ENCODE peak calls at places on chromosomes 5 and 9, in six cellular contexts. U is Calu3, I is PC-3, N is HL-60, W is GM20000, E is B cell. A is an unnamed sample.

GRCh38 chr9:81578606-81579005 is 110.7 kb downstream of the TLE1 start:
- DNase-seq in U (no peak), W (no peak), I (no peak), N (no peak), E (no peak), A (no peak)

GRCh38 chr9:134381671-134382505 is 55.6 kb downstream of the RXRA start:
- DNase-seq in W (peak; percentile 78), I (no peak), U (no peak), N (no peak), E (no peak), A (no peak)

GRCh38 chr5:95050708-95051107 is 234.2 kb downstream of the MCTP1 start:
- DNase-seq in W (no peak), E (no peak), I (no peak), U (no peak), N (no peak), A (no peak)

GRCh38 chr5:77374686-77375085 is 117.4 kb downstream of the WDR41 start:
- DNase-seq in N (no peak), I (no peak), E (no peak), U (no peak), W (no peak), A (no peak)

GRCh38 chr9:100197553-100197952 is 98.5 kb downstream of the INVS start:
- DNase-seq in E (no peak), U (no peak), I (no peak), N (no peak), W (no peak), A (no peak)

GRCh38 chr5:79011219-79011836 is 26.2 kb upstream of the ARSB start:
- DNase-seq in U (no peak), W (no peak), N (no peak), E (no peak), I (no peak), A (no peak)

GRCh38 chr9:86246752-86247161 is 12.7 kb downstream of the C9orf153 start:
- DNase-seq in N (no peak), U (no peak), W (peak; percentile 61), I (no peak), E (no peak), A (no peak)

GRCh38 chr9:91515074-91515687 is 91.5 kb upstream of the NFIL3 start:
- DNase-seq in W (peak; percentile 46), I (peak; percentile 11), E (no peak), U (peak; percentile 19), N (no peak), A (no peak)

GRCh38 chr9:111648066-111648465 is 13.3 kb upstream of the GNG10 start:
- DNase-seq in E (no peak), N (no peak), I (no peak), U (no peak), W (no peak), A (no peak)

GRCh38 chr5:173472164-173472563 is 143.9 kb upstream of the STC2 start:
- DNase-seq in I (peak; percentile 99), N (no peak), E (no peak), W (no peak), U (peak; percentile 66), A (no peak)

DNA sequence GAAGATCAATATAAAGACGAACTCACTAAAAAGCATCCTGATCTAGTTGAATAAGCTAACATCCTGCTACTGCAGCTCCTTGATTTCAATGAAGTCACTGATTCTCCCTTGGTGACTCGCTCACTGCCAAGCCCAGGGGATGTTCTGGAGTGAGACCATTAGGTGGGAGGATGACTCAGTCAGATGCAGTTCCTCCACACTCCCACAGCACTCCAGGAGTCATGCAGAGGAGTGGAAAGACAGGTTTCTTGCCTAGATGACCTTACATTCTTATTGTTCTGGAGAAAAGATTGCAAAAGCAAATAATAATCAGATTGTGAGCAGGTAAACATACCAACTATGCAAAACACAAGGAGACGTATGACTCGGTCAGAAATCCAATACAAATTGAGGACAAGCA is 15.3 kb downstream of the GCNT4 start:
- DNase-seq in I (peak; percentile 95), W (no peak), E (no peak), N (no peak), U (peak; percentile 90), A (no peak)
- TF ChIP-seq CTCF in I (no peak), W (no peak), E (no peak), N (no peak), U (no peak), A (no peak)

GRCh38 chr5:142059304-142059940 is 46.6 kb upstream of the GNPDA1 start:
- DNase-seq in I (peak; percentile 48), N (no peak), E (no peak), W (no peak), U (no peak), A (no peak)
- TF ChIP-seq CTCF in I (no peak), N (no peak), E (no peak), W (no peak), U (no peak), A (no peak)

DNA sequence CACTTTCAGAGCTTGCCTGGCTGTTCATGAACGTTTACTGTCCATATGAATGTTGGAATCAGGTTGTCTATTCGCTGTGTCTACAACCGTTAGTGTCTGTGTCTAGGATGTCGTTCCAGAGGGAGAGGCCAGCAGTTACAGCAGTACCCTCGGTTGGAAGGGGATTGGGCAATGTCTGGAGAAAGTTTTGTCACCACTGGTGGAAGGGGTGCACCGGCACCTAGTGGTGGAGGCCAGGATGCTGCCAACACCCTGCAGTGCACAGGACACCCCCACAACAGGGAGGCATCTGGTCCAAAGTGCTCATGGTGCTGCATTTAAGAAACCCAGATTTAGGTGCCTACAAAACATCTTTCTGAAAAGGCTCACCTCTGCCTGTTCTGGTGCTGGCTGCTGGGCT is 220.7 kb downstream of the FANCC start:
- DNase-seq in U (no peak), N (no peak), I (no peak), W (no peak), E (no peak), A (no peak)
- TF ChIP-seq CTCF in U (no peak), N (no peak), I (no peak), W (no peak), E (no peak), A (no peak)

DNA sequence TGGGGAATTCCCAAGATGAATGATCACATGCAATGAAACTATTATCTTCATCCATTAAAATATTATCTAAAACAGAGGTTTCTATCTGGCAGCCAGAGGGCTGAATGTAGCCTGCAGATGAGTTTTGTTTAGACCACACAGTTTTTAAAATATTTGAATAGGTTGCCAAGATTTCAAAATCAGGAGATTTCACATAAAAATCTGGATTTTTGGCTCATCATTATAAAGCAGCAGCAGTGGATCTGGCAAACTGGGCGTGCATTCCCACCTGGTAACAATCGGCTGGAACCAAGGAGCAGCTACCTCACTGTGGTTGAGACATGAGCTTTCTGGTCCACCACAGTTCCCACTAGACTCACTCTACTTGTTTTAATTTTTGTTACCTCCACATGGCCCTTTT is 155.1 kb downstream of the BNC2 start:
- DNase-seq in U (no peak), W (no peak), I (no peak), E (no peak), N (no peak), A (no peak)
- TF ChIP-seq CTCF in U (no peak), W (no peak), I (no peak), E (no peak), N (no peak), A (no peak)

GRCh38 chr9:137035507-137035834 is 3.6 kb upstream of the FUT7 start:
- DNase-seq in N (no peak), E (no peak), U (no peak), W (no peak), I (no peak), A (no peak)
- TF ChIP-seq CTCF in N (no peak), E (peak; percentile 60), U (no peak), W (no peak), I (peak; percentile 29), A (peak; percentile 60)

GRCh38 chr9:121201045-121201737 is 478 bp downstream of the RAB14 start:
- DNase-seq in U (peak; percentile 24), I (no peak), E (peak; percentile 50), N (no peak), W (peak; percentile 56), A (no peak)

GRCh38 chr9:121204121-121204520 is 2.5 kb upstream of the RAB14 start:
- DNase-seq in N (no peak), E (no peak), U (no peak), W (no peak), I (no peak), A (no peak)

GRCh38 chr9:121200346-121200745 is 1.3 kb downstream of the RAB14 start:
- DNase-seq in I (no peak), N (no peak), U (no peak), E (no peak), W (no peak), A (no peak)

GRCh38 chr9:121199921-121200320 is 1.7 kb downstream of the RAB14 start:
- DNase-seq in W (no peak), I (peak; percentile 22), U (no peak), E (no peak), N (no peak), A (no peak)

GRCh38 chr9:121201738-121202533 is at the start of gene RAB14:
- DNase-seq in E (peak; percentile 100), W (peak; percentile 99), N (peak; percentile 96), U (peak; percentile 97), I (peak; percentile 95), A (peak; percentile 100)
- TF ChIP-seq CTCF in E (peak; percentile 51), W (peak; percentile 61), N (peak; percentile 43), U (peak; percentile 19), I (peak; percentile 53), A (peak; percentile 45)

GRCh38 chr9:37033753-37034319 is at the start of gene PAX5:
- DNase-seq in W (no peak), U (no peak), I (no peak), E (peak; percentile 89), N (no peak), A (no peak)

GRCh38 chr9:37033141-37033540 is 927 bp downstream of the PAX5 start:
- DNase-seq in W (no peak), U (no peak), I (no peak), N (no peak), E (no peak), A (no peak)

GRCh38 chr9:37035472-37036236 is 1.6 kb upstream of the PAX5 start:
- DNase-seq in W (peak; percentile 51), I (no peak), N (no peak), U (no peak), E (no peak), A (no peak)

GRCh38 chr9:37034938-37035471 is 937 bp upstream of the PAX5 start:
- DNase-seq in E (no peak), U (no peak), W (no peak), I (no peak), N (no peak), A (no peak)

DNA sequence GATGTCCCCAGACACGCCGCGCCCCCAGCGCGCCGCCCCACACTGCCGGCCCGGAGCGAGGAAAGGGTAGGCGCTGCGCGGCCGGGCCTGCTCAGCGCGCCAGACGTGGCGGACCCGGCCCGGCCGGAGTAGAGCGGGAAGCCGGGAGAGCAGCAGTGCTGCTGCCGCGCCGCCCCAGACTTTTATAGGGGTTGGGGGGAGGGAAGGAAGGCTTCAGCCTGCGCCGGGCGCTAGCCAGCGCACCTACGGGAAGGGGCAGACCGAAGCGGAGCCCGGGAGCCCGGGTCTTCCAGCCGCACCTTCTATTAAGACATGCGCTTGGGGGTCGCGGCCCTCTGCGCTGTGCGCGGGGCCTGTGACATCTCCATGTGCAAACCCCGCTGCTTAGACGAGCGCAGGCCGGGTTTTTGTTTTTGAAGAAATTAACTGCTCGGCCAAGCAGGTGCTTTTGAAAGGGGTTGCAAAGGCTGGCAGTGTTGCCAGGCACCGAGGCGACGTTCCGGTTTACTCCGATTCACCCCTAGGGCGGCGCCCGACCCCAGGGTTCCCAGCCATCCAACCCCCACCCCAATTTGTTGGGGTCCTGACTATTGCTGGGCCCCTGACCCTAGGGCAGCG is 361 bp upstream of the PAX5 start:
- DNase-seq in N (no peak), E (peak; percentile 86), I (peak; percentile 40), U (no peak), W (peak; percentile 82), A (no peak)
- TF ChIP-seq CTCF in N (peak; percentile 38), E (peak; percentile 83), I (peak; percentile 58), U (no peak), W (peak; percentile 64), A (peak; percentile 41)